ENCODE peak calls at places on chromosomes 5 and 9, in nine cellular contexts. H is mucosa of descending colon; E is lung; C is psoas muscle; G is GM23248; T is CD8-positive, alpha-beta T cell; W is heart left ventricle; J is CD4-positive, alpha-beta memory T cell; F is CD8-positive, alpha-beta memory T cell. N is an unnamed sample.
A peak's percentile ranks its signal among the peaks of the same experiment; 100 is the strongest.

GRCh38 chr5:2557435-2557834 is 194.0 kb downstream of the IRX2 start:
- DNase-seq in H (no peak), E (no peak), C (no peak), G (no peak), T (no peak), W (no peak), J (no peak), F (no peak), N (no peak)

GRCh38 chr5:57338068-57338848 is 144.4 kb downstream of the ACTBL2 start:
- DNase-seq in H (no peak), E (no peak), C (no peak), G (peak; percentile 50), T (no peak), W (no peak), J (peak; percentile 2), F (no peak), N (peak; percentile 45)

GRCh38 chr5:132099073-132099748 is 25.6 kb downstream of the CSF2 start:
- DNase-seq in H (no peak), E (no peak), C (no peak), G (peak; percentile 53), T (no peak), W (no peak), J (no peak), F (no peak), N (no peak)

GRCh38 chr5:56918054-56918453 is 8.7 kb downstream of the SETD9 start:
- DNase-seq in H (peak; percentile 43), E (no peak), C (no peak), G (no peak), T (no peak), W (no peak), J (no peak), F (no peak), N (no peak)

GRCh38 chr9:96135071-96135825 is 166.7 kb downstream of the HSD17B3 start:
- DNase-seq in H (no peak), E (no peak), C (no peak), G (peak; percentile 72), T (no peak), W (no peak), J (no peak), F (no peak), N (no peak)

GRCh38 chr9:89345476-89345875 is 27.2 kb downstream of the SECISBP2 start:
- DNase-seq in H (no peak), E (no peak), C (no peak), G (no peak), T (no peak), W (no peak), J (no peak), F (no peak), N (no peak)

GRCh38 chr5:107567901-107568671 is 102.7 kb downstream of the EFNA5 start:
- DNase-seq in H (no peak), E (no peak), C (no peak), G (no peak), T (no peak), W (no peak), J (no peak), F (no peak), N (no peak)

GRCh38 chr5:167639213-167639612 is 652.2 kb upstream of the WWC1 start:
- DNase-seq in H (no peak), E (no peak), C (no peak), G (peak; percentile 82), T (no peak), W (no peak), J (no peak), F (no peak), N (no peak)

GRCh38 chr9:131117111-131117761 is 8.2 kb upstream of the NUP214 start:
- DNase-seq in H (no peak), E (no peak), C (no peak), G (no peak), T (no peak), W (no peak), J (no peak), F (no peak), N (no peak)

GRCh38 chr9:7844283-7844682 is 44.7 kb upstream of the DMAC1 start:
- DNase-seq in H (no peak), E (no peak), C (no peak), G (peak; percentile 18), T (no peak), W (no peak), J (peak; percentile 27), F (peak; percentile 14), N (peak; percentile 30)

GRCh38 chr5:79850316-79850822 is 140.7 kb downstream of the MTX3 start:
- DNase-seq in H (no peak), E (no peak), C (no peak), G (peak; percentile 72), T (no peak), W (peak; percentile 50), J (no peak), F (no peak), N (no peak)

GRCh38 chr9:34581318-34581717 is 8.2 kb downstream of the CNTFR start:
- DNase-seq in H (no peak), E (no peak), C (no peak), G (no peak), T (no peak), W (no peak), J (no peak), F (no peak), N (no peak)

GRCh38 chr5:139014726-139015125 is 139.6 kb upstream of the LRRTM2 start:
- DNase-seq in H (no peak), E (peak; percentile 35), C (no peak), G (peak; percentile 93), T (no peak), W (no peak), J (no peak), F (no peak), N (no peak)

GRCh38 chr9:90921104-90921503 is 119.5 kb downstream of the SYK start:
- DNase-seq in H (no peak), E (peak; percentile 66), C (peak; percentile 98), G (no peak), T (no peak), W (peak; percentile 72), J (no peak), F (no peak), N (no peak)

GRCh38 chr5:14358536-14358935 is 215.4 kb downstream of the TRIO start:
- DNase-seq in H (no peak), E (no peak), C (no peak), G (no peak), T (no peak), W (no peak), J (no peak), F (no peak), N (no peak)

GRCh38 chr5:172305380-172305779 is 21.8 kb upstream of the UBTD2 start:
- DNase-seq in H (no peak), E (no peak), C (no peak), G (no peak), T (no peak), W (no peak), J (no peak), F (no peak), N (no peak)

GRCh38 chr5:38831909-38832308 is 13.9 kb upstream of the OSMR start:
- DNase-seq in H (no peak), E (no peak), C (no peak), G (peak; percentile 60), T (no peak), W (no peak), J (no peak), F (no peak), N (no peak)

GRCh38 chr9:19465571-19466267 is 56.9 kb downstream of the ACER2 start:
- DNase-seq in H (no peak), E (no peak), C (no peak), G (no peak), T (no peak), W (no peak), J (no peak), F (no peak), N (no peak)

GRCh38 chr9:30800421-30800820 is 1584.0 kb upstream of the ACO1 start:
- DNase-seq in H (no peak), E (no peak), C (no peak), G (no peak), T (no peak), W (no peak), J (no peak), F (no peak), N (no peak)

GRCh38 chr9:30796806-30797205 is 1587.6 kb upstream of the ACO1 start:
- DNase-seq in H (no peak), E (no peak), C (no peak), G (no peak), T (no peak), W (no peak), J (no peak), F (no peak), N (no peak)

GRCh38 chr9:30799527-30800101 is 1584.8 kb upstream of the ACO1 start:
- DNase-seq in H (no peak), E (no peak), C (no peak), G (no peak), T (no peak), W (no peak), J (no peak), F (no peak), N (no peak)
- H3K4me1 ChIP-seq in H (no peaks in the 10 kb centered on the region), E (no peaks in the 10 kb centered on the region), C (no peaks in the 10 kb centered on the region), G (no peaks in the 10 kb centered on the region), T (no peaks in the 10 kb centered on the region), W (no peaks in the 10 kb centered on the region), J (no peaks in the 10 kb centered on the region), F (no peaks in the 10 kb centered on the region), N (no peaks in the 10 kb centered on the region)

DNA sequence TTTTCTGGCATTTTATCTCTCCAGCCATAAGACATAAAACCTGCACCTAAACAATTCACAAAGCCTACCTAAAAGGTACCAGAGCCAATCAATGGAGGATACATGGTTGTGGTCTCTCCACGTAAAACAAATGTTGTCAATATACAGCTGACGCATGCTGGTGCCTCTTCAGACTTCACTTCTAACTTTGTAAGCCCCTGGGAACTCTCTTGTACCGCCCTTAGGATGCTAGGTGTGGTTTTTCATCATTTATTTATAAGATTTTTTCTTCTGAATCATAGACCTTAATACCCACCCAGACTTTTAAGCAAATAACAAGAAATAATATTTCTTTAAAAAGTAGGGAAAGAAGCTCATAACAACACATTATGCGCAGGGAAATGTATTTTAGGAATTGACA is 33.1 kb downstream of the SSBP2 start:
- DNase-seq in H (no peak), E (no peak), C (no peak), G (no peak), T (no peak), W (no peak), J (no peak), F (no peak), N (no peak)
- H3K4me1 ChIP-seq in H (peaks cover 4% of the 10 kb centered on the region), E (peaks cover 4% of the 10 kb centered on the region), C (peaks cover 47% of the 10 kb centered on the region), G (peaks cover 26% of the 10 kb centered on the region), T (peaks cover 31% of the 10 kb centered on the region), W (peaks cover 48% of the 10 kb centered on the region), J (peaks cover 43% of the 10 kb centered on the region), F (peaks cover 20% of the 10 kb centered on the region), N (peaks cover 7% of the 10 kb centered on the region)

DNA sequence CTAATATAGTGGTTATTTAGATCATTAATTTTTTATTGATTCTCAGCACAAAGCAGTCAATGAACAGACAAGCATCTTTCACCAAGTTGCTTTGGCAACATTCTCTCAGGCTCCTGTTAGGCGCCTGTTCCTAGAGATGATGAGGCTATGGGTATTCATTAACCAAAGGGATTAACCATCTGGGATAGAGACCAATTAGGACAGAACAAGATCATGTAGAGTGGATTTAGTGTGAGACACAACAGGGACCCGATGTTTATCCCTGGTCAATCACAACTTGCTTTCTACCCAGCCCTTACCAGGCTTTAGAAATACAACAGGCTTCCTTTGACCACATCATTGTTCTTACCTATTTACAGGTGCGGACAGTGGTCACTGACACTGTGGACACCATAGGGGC is 82.2 kb downstream of the PJA2 start:
- DNase-seq in H (no peak), E (no peak), C (no peak), G (no peak), T (no peak), W (no peak), J (no peak), F (no peak), N (no peak)
- H3K4me1 ChIP-seq in H (no peaks in the 10 kb centered on the region), E (no peaks in the 10 kb centered on the region), C (no peaks in the 10 kb centered on the region), G (peaks cover 25% of the 10 kb centered on the region), T (no peaks in the 10 kb centered on the region), W (peaks cover 10% of the 10 kb centered on the region), J (no peaks in the 10 kb centered on the region), F (no peaks in the 10 kb centered on the region), N (no peaks in the 10 kb centered on the region)

GRCh38 chr9:79613145-79613544 is 41.4 kb downstream of the TLE4 start:
- DNase-seq in H (no peak), E (no peak), C (no peak), G (no peak), T (no peak), W (no peak), J (no peak), F (no peak), N (no peak)
- H3K4me1 ChIP-seq in H (peaks cover 7% of the 10 kb centered on the region), E (peaks cover 8% of the 10 kb centered on the region), C (peaks cover 89% of the 10 kb centered on the region), G (peaks cover 59% of the 10 kb centered on the region), T (peaks cover 6% of the 10 kb centered on the region), W (peaks cover 37% of the 10 kb centered on the region), J (peaks cover 4% of the 10 kb centered on the region), F (peaks cover 6% of the 10 kb centered on the region), N (no peaks in the 10 kb centered on the region)